ENCODE peak calls at places on chromosomes 13 and 19, in nine cellular contexts. Y is HCT116, A is endothelial cell of umbilical vein, Q is neural progenitor cell, L is PC-3, I is astrocyte, W is fibroblast of lung, H is K562, K is H1. J is an unnamed sample.
A peak's percentile ranks its signal among the peaks of the same experiment; 100 is the strongest.

GRCh38 chr19:2612619-2613249 is 89.8 kb downstream of the GNG7 start:
- DNase-seq in K (no peak), Q (no peak), Y (no peak), W (no peak), L (no peak), A (no peak), I (no peak), H (no peak), J (no peak)

GRCh38 chr13:111027481-111028439 is 87.3 kb upstream of the ARHGEF7 start:
- DNase-seq in I (no peak), H (no peak), Q (no peak), A (no peak), W (no peak), K (peak; percentile 28), L (no peak), Y (no peak), J (no peak)

GRCh38 chr19:42092350-42092749 is 16.4 kb downstream of the ZNF574 start:
- DNase-seq in K (peak; percentile 78), A (peak; percentile 92), L (peak; percentile 60), Y (no peak), I (no peak), W (no peak), H (no peak), Q (no peak), J (peak; percentile 66)

GRCh38 chr13:55815458-55816033 is 1325.2 kb upstream of the PRR20A start:
- DNase-seq in Y (no peak), A (no peak), I (no peak), Q (no peak), L (no peak), H (no peak), W (no peak), K (no peak), J (no peak)

GRCh38 chr13:110636701-110637201 is 21.4 kb downstream of the NAXD start:
- DNase-seq in H (no peak), A (no peak), I (no peak), W (no peak), Q (no peak), Y (no peak), K (no peak), L (no peak), J (no peak)

GRCh38 chr13:99501952-99502310 is 659 bp downstream of the TM9SF2 start:
- DNase-seq in L (peak; percentile 6), A (peak; percentile 48), K (no peak), I (peak; percentile 18), Q (no peak), H (no peak), Y (no peak), W (peak; percentile 29), J (peak; percentile 29)

GRCh38 chr19:50818859-50819472 is 4.6 kb downstream of the KLK1 start:
- DNase-seq in Y (no peak), H (no peak), K (no peak), Q (no peak), W (no peak), A (no peak), L (no peak), I (no peak), J (no peak)

GRCh38 chr19:3358919-3359849 is 7.2 kb upstream of the NFIC start:
- DNase-seq in K (no peak), A (no peak), W (peak; percentile 57), H (peak; percentile 95), I (no peak), Q (peak; percentile 60), Y (no peak), L (peak; percentile 42), J (peak; percentile 75)

GRCh38 chr19:40223135-40223822 is 3.2 kb downstream of the CCNP start:
- DNase-seq in Q (peak; percentile 33), K (peak; percentile 89), H (no peak), I (no peak), L (peak; percentile 51), Y (no peak), W (no peak), A (no peak), J (no peak)

GRCh38 chr19:45455707-45456499 is 11.9 kb upstream of the FOSB start:
- DNase-seq in Y (peak; percentile 95), W (peak; percentile 100), L (peak; percentile 95), A (peak; percentile 98), Q (peak; percentile 71), K (peak; percentile 85), H (peak; percentile 87), I (peak; percentile 99), J (no peak)

GRCh38 chr13:35472308-35473008 is 4.0 kb downstream of the MAB21L1 start:
- DNase-seq in I (no peak), H (no peak), W (no peak), A (no peak), L (no peak), Q (peak; percentile 28), Y (no peak), K (no peak), J (peak; percentile 16)

GRCh38 chr13:113060557-113061270 is 44.9 kb upstream of the F7 start:
- DNase-seq in K (no peak), A (no peak), L (no peak), W (no peak), I (no peak), Y (no peak), Q (no peak), H (no peak), J (no peak)

GRCh38 chr19:35986664-35987570 is 8.1 kb upstream of the SDHAF1 start:
- DNase-seq in W (no peak), Y (no peak), H (peak; percentile 33), K (peak; percentile 80), A (no peak), I (no peak), L (no peak), Q (peak; percentile 76), J (no peak)
- TF ChIP-seq EZH2 in W (peak; percentile 61), Y (no peak), H (no peak), K (no peak), A (peak; percentile 46), I (peak; percentile 17), L (no peak), Q (no peak), J (no peak)

DNA sequence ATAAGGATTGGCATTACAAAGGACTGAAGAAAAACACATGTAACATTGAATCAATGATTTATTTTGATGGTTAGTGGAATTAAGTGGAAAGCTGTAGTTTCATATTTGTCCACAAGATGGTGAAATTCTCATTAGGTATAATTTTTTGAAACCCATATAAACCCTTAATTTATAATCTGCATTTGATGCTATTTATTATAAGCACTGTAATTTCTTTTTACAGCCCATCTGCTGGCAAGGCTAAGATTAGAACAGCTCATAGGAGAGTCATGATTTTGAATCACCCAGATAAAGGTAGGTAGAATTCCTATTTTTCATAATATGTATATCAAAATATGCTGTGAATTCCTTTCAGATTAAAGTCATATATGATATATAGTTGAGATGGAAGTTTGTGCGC is 62.2 kb downstream of the DNAJC15 start:
- DNase-seq in Q (no peak), I (peak; percentile 14), H (peak; percentile 3), W (peak; percentile 26), K (no peak), Y (peak; percentile 16), A (peak; percentile 59), L (peak; percentile 67), J (no peak)
- H3K9ac ChIP-seq in Q (no peak overlapping the region), I (no peak overlapping the region), H (no peak overlapping the region), W (no peak overlapping the region), K (no peak overlapping the region), Y (no peak overlapping the region), A (no peak overlapping the region), L (no peak overlapping the region), J (no peak overlapping the region)

GRCh38 chr13:37076818-37077217 is 17.3 kb upstream of the SUPT20H start:
- DNase-seq in K (no peak), A (no peak), H (no peak), Y (no peak), I (no peak), W (no peak), L (no peak), Q (no peak), J (no peak)

GRCh38 chr13:37072024-37072423 is 12.5 kb upstream of the SUPT20H start:
- DNase-seq in L (no peak), Y (no peak), K (no peak), W (no peak), H (no peak), A (no peak), I (no peak), Q (no peak), J (no peak)

GRCh38 chr13:37075164-37075563 is 15.7 kb upstream of the SUPT20H start:
- DNase-seq in I (no peak), Q (no peak), Y (no peak), W (no peak), L (no peak), H (no peak), K (no peak), A (no peak), J (no peak)

GRCh38 chr13:37070956-37071355 is 11.5 kb upstream of the SUPT20H start:
- DNase-seq in K (no peak), A (no peak), Q (no peak), Y (no peak), L (no peak), H (no peak), W (peak; percentile 56), I (peak; percentile 38), J (no peak)

GRCh38 chr13:37074703-37075102 is 15.2 kb upstream of the SUPT20H start:
- DNase-seq in H (no peak), Q (peak; percentile 24), L (peak; percentile 48), W (peak; percentile 50), Y (peak; percentile 8), A (peak; percentile 30), I (peak; percentile 37), K (no peak), J (no peak)
- TF ChIP-seq CTCF in H (no peak), Q (peak; percentile 57), L (peak; percentile 58), W (no peak), Y (peak; percentile 14), A (peak; percentile 17), I (peak; percentile 42), K (no peak), J (peak; percentile 57)

DNA sequence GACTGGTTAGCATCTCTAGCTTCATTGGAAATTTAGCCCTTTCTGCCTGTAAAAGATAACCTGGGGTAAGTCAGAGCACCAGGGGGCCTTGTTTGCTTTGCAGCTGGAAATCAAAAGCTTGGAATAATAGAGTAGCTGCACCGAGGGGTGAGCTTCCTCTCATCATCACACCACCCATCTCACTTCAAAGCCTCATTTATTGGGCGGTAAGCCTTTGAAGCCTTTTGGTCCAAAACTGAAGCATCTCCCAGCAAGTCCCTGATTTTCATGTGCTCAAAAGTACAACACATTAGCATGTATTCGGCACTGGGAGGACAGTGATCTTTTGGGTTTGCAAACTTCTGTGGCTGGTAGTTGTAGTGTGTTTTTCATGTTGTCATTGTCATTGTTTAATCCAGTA is 405.1 kb downstream of the FOXO1 start:
- DNase-seq in Y (no peak), H (no peak), W (no peak), Q (no peak), L (no peak), A (no peak), I (no peak), K (no peak), J (no peak)
- TF ChIP-seq EZH2 in Y (no peak), H (no peak), W (no peak), Q (no peak), L (no peak), A (no peak), I (no peak), K (no peak), J (no peak)